ENCODE peak calls at places on chromosomes 12 and 14, in five cellular contexts. Z, R, T, A and C are unnamed samples.
A peak's percentile ranks its signal among the peaks of the same experiment; 100 is the strongest.

GRCh38 chr14:66174453-66174891 is 311.7 kb upstream of the CCDC196 start:
- DNase-seq in Z (no peak), R (no peak), T (no peak), A (no peak), C (no peak)

GRCh38 chr12:879641-880040 is 69.9 kb downstream of the RAD52 start:
- DNase-seq in Z (peak; percentile 96), R (no peak), T (peak; percentile 3), A (no peak), C (no peak)

GRCh38 chr12:53055471-53056266 is 5.8 kb downstream of the TNS2 start:
- DNase-seq in Z (no peak), R (no peak), T (no peak), A (no peak), C (no peak)

GRCh38 chr14:74879427-74880180 is 2.1 kb upstream of the DLST start:
- DNase-seq in Z (no peak), R (no peak), T (no peak), A (no peak), C (no peak)

GRCh38 chr12:1103051-1103450 is 112.0 kb downstream of the ERC1 start:
- DNase-seq in Z (no peak), R (no peak), T (no peak), A (no peak), C (no peak)

GRCh38 chr12:109065154-109065852 is 12.9 kb downstream of the USP30 start:
- DNase-seq in Z (no peak), R (no peak), T (no peak), A (no peak), C (no peak)

GRCh38 chr12:33253123-33253522 is 186.5 kb downstream of the SYT10 start:
- DNase-seq in Z (no peak), R (no peak), T (no peak), A (no peak), C (no peak)

GRCh38 chr14:37363661-37364060 is 165.9 kb downstream of the MIPOL1 start:
- DNase-seq in Z (no peak), R (no peak), T (no peak), A (no peak), C (no peak)

GRCh38 chr12:122944588-122944987 is 21.7 kb downstream of the ABCB9 start:
- DNase-seq in Z (no peak), R (peak; percentile 82), T (peak; percentile 20), A (peak; percentile 68), C (no peak)

GRCh38 chr12:79561401-79562132 is 129.2 kb downstream of the PAWR start:
- DNase-seq in Z (no peak), R (no peak), T (no peak), A (no peak), C (no peak)

GRCh38 chr12:96247567-96247962 is 53.4 kb downstream of the ELK3 start:
- DNase-seq in Z (no peak), R (no peak), T (no peak), A (no peak), C (no peak)

GRCh38 chr14:103382375-103382774 is 2.8 kb upstream of the MARK3 start:
- DNase-seq in Z (no peak), R (no peak), T (peak; percentile 42), A (no peak), C (no peak)

GRCh38 chr12:124420041-124420765 is 125.3 kb downstream of the RFLNA start:
- DNase-seq in Z (no peak), R (no peak), T (no peak), A (no peak), C (no peak)

GRCh38 chr14:106044515-106044914 is 518.1 kb downstream of the TMEM121 start:
- DNase-seq in Z (no peak), R (no peak), T (no peak), A (no peak), C (no peak)

GRCh38 chr12:70982286-70982685 is 61.7 kb upstream of the PTPRR start:
- DNase-seq in Z (no peak), R (no peak), T (no peak), A (no peak), C (no peak)

GRCh38 chr14:95535226-95536021 is 574 bp downstream of the GLRX5 start:
- DNase-seq in Z (no peak), R (no peak), T (no peak), A (no peak), C (no peak)